ENCODE peak calls at places on chromosomes 7 and 10, in six cellular contexts. V is endothelial cell, S is suprapubic skin, H is gastrocnemius medialis, W is WERI-Rb-1, L is tibial nerve. Q is an unnamed sample.

GRCh38 chr10:49298990-49299815 is at the start of gene C10orf71:
- DNase-seq in V (no peak), S (no peak), H (peak), W (no peak), L (no peak), Q (no peak)

GRCh38 chr10:63164045-63164722 is 31.1 kb downstream of the NRBF2 start:
- DNase-seq in V (no peak), S (no peak), H (no peak), W (no peak), L (no peak), Q (no peak)

GRCh38 chr10:24790599-24790998 is 66.9 kb upstream of the ARHGAP21 start:
- DNase-seq in V (no peak), S (no peak), H (no peak), W (peak), L (no peak), Q (no peak)

GRCh38 chr10:97721871-97722780 is 8.6 kb downstream of the MARVELD1 start:
- DNase-seq in V (no peak), S (no peak), H (no peak), W (no peak), L (no peak), Q (no peak)

GRCh38 chr7:117854186-117854585 is 19.1 kb downstream of the CTTNBP2 start:
- DNase-seq in V (no peak), S (no peak), H (no peak), W (no peak), L (no peak), Q (no peak)

GRCh38 chr10:100718197-100718742 is 27.1 kb upstream of the PAX2 start:
- DNase-seq in V (no peak), S (no peak), H (no peak), W (no peak), L (no peak), Q (no peak)

GRCh38 chr10:84114088-84114667 is 25.1 kb upstream of the GHITM start:
- DNase-seq in V (no peak), S (no peak), H (no peak), W (no peak), L (no peak), Q (no peak)

GRCh38 chr7:108618056-108618455 is 48.4 kb downstream of the DNAJB9 start:
- DNase-seq in V (no peak), S (no peak), H (no peak), W (no peak), L (no peak), Q (no peak)

GRCh38 chr10:59072038-59072437 is 104.4 kb upstream of the PHYHIPL start:
- DNase-seq in V (no peak), S (no peak), H (no peak), W (no peak), L (no peak), Q (no peak)

GRCh38 chr7:66779669-66780408 is 39.3 kb downstream of the RABGEF1 start:
- DNase-seq in V (no peak), S (no peak), H (no peak), W (no peak), L (no peak), Q (no peak)

GRCh38 chr10:111319866-111320265 is 243.0 kb downstream of the ADRA2A start:
- DNase-seq in V (no peak), S (no peak), H (no peak), W (no peak), L (no peak), Q (no peak)

GRCh38 chr7:128268233-128268632 is 27.2 kb downstream of the LEP start:
- DNase-seq in V (no peak), S (no peak), H (no peak), W (peak), L (no peak), Q (no peak)

GRCh38 chr7:128270799-128271411 is 29.8 kb downstream of the LEP start:
- DNase-seq in V (no peak), S (no peak), H (no peak), W (no peak), L (no peak), Q (no peak)

GRCh38 chr7:128274246-128274889 is 33.3 kb downstream of the LEP start:
- DNase-seq in V (no peak), S (no peak), H (no peak), W (no peak), L (no peak), Q (no peak)

GRCh38 chr7:128274890-128275603 is 34.0 kb downstream of the LEP start:
- DNase-seq in V (no peak), S (no peak), H (no peak), W (no peak), L (no peak), Q (no peak)

GRCh38 chr7:128271471-128272454 is 30.7 kb downstream of the LEP start:
- DNase-seq in V (no peak), S (no peak), H (no peak), W (no peak), L (no peak), Q (no peak)
- TF ChIP-seq CTCF in V (no peak), S (no peak), H (no peak), W (no peak), L (no peak), Q (no peak)

DNA sequence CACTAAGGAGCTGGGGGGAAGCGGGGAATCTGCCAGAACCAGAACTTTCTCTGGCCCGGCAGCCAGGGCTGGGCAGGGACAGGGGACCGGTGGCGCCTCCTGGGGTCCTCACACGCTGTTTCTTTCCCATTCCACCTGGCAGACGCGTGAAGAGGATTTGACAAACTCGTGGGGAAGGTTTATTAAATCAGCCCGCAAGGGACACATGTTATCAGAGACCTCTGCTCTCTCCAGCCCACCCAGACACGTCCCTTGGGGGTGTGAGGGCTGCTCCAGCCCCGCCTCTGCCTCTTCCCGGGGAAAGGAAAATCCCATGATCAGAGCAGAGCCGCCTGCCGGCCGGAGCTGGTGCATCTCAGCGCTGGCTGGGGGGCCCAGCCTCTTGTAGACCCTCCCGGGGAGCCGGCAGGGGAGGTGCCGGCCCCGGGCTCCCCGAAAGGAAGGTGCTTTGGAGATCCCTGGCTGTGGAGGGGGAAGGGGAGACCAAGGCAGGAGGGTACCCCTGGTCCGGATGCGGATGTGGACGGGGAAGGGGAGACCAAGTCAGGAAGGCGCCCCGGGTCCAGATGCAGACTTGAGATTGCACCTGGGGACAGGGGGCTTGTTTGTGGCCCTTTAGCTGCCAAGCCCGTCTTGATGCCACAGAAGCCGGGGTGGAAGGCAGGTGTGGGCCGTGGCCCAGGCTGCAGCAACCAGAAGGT is 142.8 kb downstream of the ELFN1 start:
- DNase-seq in V (no peak), S (no peak), H (no peak), W (peak), L (no peak), Q (no peak)
- TF ChIP-seq CTCF in V (no peak), S (no peak), H (no peak), W (peak), L (no peak), Q (no peak)

DNA sequence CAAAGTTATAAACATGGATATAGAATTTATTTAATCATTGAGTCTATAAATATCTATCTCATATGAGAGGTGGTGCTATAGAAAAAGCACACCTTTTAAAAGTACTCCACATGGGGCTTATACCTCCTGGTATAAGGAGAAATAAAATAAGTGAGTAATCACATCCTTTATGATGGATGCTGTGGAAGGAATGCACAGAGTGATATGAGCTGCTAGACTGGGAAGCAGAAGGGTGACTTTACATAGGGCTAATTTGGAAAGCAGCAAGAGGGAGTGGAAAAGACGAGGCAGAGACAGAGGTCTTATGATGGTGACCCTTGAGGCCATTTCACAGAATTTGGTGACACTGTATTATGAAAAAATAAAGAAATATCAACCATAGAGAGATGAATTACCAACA is 59.4 kb upstream of the AHR start:
- DNase-seq in V (no peak), S (no peak), H (no peak), W (no peak), L (no peak), Q (no peak)
- TF ChIP-seq CTCF in V (no peak), S (no peak), H (no peak), W (no peak), L (no peak), Q (no peak)

GRCh38 chr10:113131611-113132330 is 181.7 kb downstream of the TCF7L2 start:
- DNase-seq in V (no peak), S (no peak), H (no peak), W (no peak), L (no peak), Q (no peak)

GRCh38 chr10:113135025-113135424 is 185.0 kb downstream of the TCF7L2 start:
- DNase-seq in V (no peak), S (no peak), H (no peak), W (no peak), L (no peak), Q (no peak)

GRCh38 chr10:113129117-113129516 is 179.1 kb downstream of the TCF7L2 start:
- DNase-seq in V (peak), S (no peak), H (no peak), W (peak), L (no peak), Q (no peak)

GRCh38 chr10:113133497-113133896 is 183.4 kb downstream of the TCF7L2 start:
- DNase-seq in V (no peak), S (no peak), H (no peak), W (no peak), L (no peak), Q (no peak)

GRCh38 chr10:113132651-113133088 is 182.6 kb downstream of the TCF7L2 start:
- DNase-seq in V (peak), S (no peak), H (no peak), W (peak), L (no peak), Q (no peak)
- TF ChIP-seq CTCF in V (no peak), S (no peak), H (no peak), W (no peak), L (no peak), Q (no peak)

GRCh38 chr7:46485481-46486065 is 564.5 kb upstream of the IGFBP3 start:
- DNase-seq in V (no peak), S (no peak), H (no peak), W (no peak), L (no peak), Q (no peak)
- TF ChIP-seq CTCF in V (no peak), S (no peak), H (no peak), W (no peak), L (no peak), Q (no peak)

DNA sequence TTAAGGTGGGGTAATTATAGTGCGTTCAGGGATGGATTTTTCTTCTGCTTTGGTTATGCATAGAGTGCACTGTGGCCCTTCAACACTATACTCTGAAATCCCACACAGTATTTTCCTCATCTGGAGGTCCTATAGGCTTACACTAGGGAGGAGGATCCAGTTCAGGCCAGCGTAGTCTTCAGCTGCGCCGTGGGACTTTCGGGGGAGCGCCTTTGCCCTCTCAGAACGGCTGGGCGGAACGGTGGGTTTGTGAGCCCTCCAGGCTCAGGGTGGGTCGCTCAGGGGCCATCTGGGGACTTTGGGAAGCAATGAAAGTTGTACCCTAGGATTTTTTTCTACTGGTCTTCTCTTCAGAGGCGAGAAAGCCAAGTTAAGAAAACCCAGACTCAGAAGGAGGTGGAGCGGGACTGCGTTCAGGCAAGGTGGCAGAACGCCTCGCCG is 652 bp upstream of the VPS26A start:
- DNase-seq in V (peak), S (no peak), H (no peak), W (peak), L (no peak), Q (no peak)
- TF ChIP-seq CTCF in V (no peak), S (no peak), H (no peak), W (peak), L (no peak), Q (no peak)

DNA sequence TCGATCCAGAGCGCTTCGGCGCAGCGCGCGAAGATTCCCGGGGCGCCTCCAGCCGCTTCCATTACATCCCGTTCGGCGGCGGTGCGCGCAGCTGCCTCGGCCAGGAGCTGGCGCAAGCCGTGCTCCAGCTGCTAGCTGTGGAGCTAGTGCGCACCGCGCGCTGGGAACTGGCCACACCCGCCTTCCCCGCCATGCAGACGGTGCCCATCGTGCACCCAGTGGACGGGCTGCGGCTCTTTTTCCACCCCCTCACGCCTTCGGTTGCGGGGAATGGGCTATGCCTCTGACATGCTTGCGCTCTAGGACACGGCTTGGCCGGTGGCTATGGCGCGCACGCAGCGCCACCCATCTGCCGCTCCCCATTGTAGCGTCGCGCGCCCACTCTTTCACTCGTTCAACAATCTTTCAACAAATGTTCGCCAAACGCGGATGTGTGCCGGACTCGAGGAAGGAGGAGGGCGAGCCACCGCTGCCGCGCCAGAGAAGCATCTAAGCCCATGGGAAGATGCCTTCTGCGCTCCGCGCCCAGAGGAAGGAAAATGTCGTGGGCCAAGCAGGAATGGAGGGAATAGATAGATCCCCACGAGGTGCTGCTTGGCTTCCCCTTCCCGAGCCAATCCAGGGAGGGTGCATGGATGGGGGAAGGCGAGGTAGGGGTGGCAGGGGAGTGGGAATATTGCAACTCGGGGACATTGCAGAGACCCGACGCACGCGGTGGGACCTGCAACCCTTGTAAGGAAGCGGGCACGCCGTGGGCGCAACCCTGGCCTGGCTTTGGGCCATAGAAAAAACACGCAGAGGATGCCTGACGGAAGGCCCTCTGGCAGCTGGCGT is 5.1 kb upstream of the CYP26A1 start:
- DNase-seq in V (no peak), S (no peak), H (no peak), W (peak), L (no peak), Q (no peak)
- TF ChIP-seq CTCF in V (no peak), S (no peak), H (no peak), W (peak), L (no peak), Q (no peak)

DNA sequence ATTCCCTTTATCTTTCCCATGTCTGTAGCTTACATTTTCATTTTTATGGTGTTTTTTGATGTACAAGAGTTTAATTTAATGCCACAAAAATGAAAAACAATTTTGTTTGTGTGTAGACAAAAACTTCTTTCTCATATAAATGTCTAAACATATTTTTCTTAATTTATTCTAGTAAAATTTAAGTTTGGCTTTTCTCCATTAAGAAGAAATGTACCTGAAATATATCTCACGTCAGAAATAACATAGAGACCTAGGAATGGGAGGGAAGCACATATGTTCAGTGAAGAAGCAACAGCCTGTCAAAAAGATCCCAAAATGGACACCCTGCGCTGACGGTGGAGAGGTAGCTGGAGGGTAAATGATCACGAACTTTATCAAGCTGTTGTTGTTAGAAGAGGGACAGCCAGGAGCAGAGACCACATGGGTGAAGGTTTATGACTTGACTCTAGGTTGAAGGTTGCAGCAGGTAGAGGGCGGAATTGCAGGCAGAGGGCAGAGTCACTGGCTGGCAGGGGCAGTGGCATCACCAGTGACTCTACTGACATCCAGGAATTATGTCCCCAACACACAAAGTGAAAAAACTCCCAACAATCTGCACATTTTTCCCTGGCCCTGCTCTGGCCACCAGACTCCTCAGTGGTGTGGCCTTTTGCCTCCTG is 225.9 kb upstream of the PRSS58 start:
- DNase-seq in V (no peak), S (no peak), H (no peak), W (no peak), L (no peak), Q (no peak)
- TF ChIP-seq CTCF in V (peak), S (no peak), H (no peak), W (peak), L (no peak), Q (no peak)

GRCh38 chr10:113438660-113439059 is 114.2 kb upstream of the HABP2 start:
- DNase-seq in V (no peak), S (no peak), H (no peak), W (no peak), L (no peak), Q (no peak)

GRCh38 chr10:113444766-113445365 is 108.0 kb upstream of the HABP2 start:
- DNase-seq in V (no peak), S (no peak), H (no peak), W (no peak), L (no peak), Q (no peak)

GRCh38 chr10:113442340-113442739 is 110.5 kb upstream of the HABP2 start:
- DNase-seq in V (no peak), S (no peak), H (no peak), W (no peak), L (no peak), Q (no peak)

GRCh38 chr10:113441871-113442270 is 111.0 kb upstream of the HABP2 start:
- DNase-seq in V (no peak), S (no peak), H (no peak), W (no peak), L (no peak), Q (no peak)

DNA sequence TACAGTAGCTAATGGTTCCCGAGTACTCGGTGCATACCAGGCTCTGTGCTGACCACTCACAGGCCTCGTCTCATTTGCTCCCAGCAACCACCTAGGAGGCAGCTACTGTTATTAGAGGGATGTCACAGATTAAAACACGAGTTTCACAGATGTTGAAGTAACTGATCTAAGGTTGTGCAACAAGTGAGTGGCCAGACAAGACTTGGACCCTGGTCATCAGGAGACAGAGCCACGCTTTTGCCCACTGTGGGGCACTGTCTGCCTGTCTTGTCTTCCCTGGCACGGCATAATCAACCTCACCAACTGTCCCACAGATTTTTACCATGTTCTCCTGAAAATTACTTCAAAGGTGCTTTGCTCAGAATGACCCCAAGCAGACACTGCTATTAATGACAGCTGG is 111.6 kb upstream of the HABP2 start:
- DNase-seq in V (no peak), S (no peak), H (no peak), W (peak), L (no peak), Q (no peak)
- TF ChIP-seq CTCF in V (no peak), S (no peak), H (no peak), W (peak), L (no peak), Q (no peak)

GRCh38 chr10:69883256-69883655 is 81.5 kb downstream of the COL13A1 start:
- DNase-seq in V (no peak), S (no peak), H (peak), W (peak), L (no peak), Q (no peak)
- TF ChIP-seq CTCF in V (no peak), S (no peak), H (peak), W (peak), L (peak), Q (no peak)

Q was measured in omental fat pad.